ENCODE peak calls at places on chromosomes 7 and 10, in eight cellular contexts. E is glomerular endothelial cell; I is effector CD4-positive, alpha-beta T cell; C is cardiac muscle cell; H is brain microvascular endothelial cell; T is naive thymus-derived CD8-positive, alpha-beta T cell; A is MM.1S; X is GM10248. M is an unnamed sample.

GRCh38 chr10:131923059-131923756 is 22.4 kb downstream of the PPP2R2D start:
- DNase-seq in T (no peak), A (no peak), C (no peak), E (no peak), H (peak; percentile 52), I (no peak), X (no peak), M (no peak)

GRCh38 chr7:79506481-79506880 is 53.0 kb upstream of the MAGI2 start:
- DNase-seq in E (no peak), H (peak; percentile 37), T (no peak), A (no peak), X (no peak), C (peak; percentile 47), I (no peak), M (no peak)

GRCh38 chr7:73999664-74000420 is 28.1 kb upstream of the ELN start:
- DNase-seq in H (peak; percentile 63), E (no peak), I (no peak), X (no peak), T (no peak), C (no peak), A (no peak), M (no peak)

GRCh38 chr10:102779680-102780079 is 35.9 kb downstream of the WBP1L start:
- DNase-seq in I (no peak), X (no peak), C (no peak), E (no peak), A (no peak), T (no peak), H (no peak), M (no peak)

GRCh38 chr10:72253002-72253401 is 20.7 kb upstream of the DDIT4 start:
- DNase-seq in H (no peak), E (no peak), X (no peak), C (no peak), I (no peak), A (no peak), T (no peak), M (no peak)

GRCh38 chr7:143359769-143360168 is 2.7 kb downstream of the FAM131B start:
- DNase-seq in E (no peak), I (no peak), C (no peak), T (no peak), A (no peak), X (no peak), H (no peak), M (no peak)

GRCh38 chr7:5425507-5426225 is 2.0 kb upstream of the TNRC18 start:
- DNase-seq in X (no peak), E (no peak), C (peak; percentile 90), T (no peak), A (no peak), I (no peak), H (peak; percentile 72), M (peak; percentile 83)

GRCh38 chr7:52365349-52365748 is 670.1 kb upstream of the POM121L12 start:
- DNase-seq in T (no peak), X (no peak), C (no peak), I (no peak), H (no peak), E (no peak), A (no peak), M (no peak)

GRCh38 chr7:112283382-112283910 is 77.0 kb downstream of the ZNF277 start:
- DNase-seq in I (no peak), T (no peak), H (no peak), A (peak; percentile 39), C (no peak), X (no peak), E (no peak), M (peak; percentile 41)

GRCh38 chr10:98446656-98447221 is at the start of gene HPS1:
- DNase-seq in X (peak; percentile 95), T (peak; percentile 75), E (no peak), I (peak; percentile 62), A (peak; percentile 87), C (peak; percentile 69), H (peak; percentile 41), M (peak; percentile 57)

GRCh38 chr10:62467509-62467908 is 93.3 kb downstream of the ZNF365 start:
- DNase-seq in A (no peak), I (no peak), C (no peak), T (no peak), H (peak; percentile 24), E (no peak), X (no peak), M (no peak)

GRCh38 chr7:95250591-95250990 is 73.7 kb downstream of the PON1 start:
- DNase-seq in X (no peak), E (no peak), H (no peak), C (peak; percentile 25), I (no peak), A (no peak), T (no peak), M (no peak)

GRCh38 chr7:43630466-43630865 is 47.6 kb downstream of the STK17A start:
- DNase-seq in X (no peak), C (no peak), I (no peak), E (no peak), A (no peak), T (no peak), H (no peak), M (no peak)

GRCh38 chr7:101243786-101244384 is 996 bp downstream of the FIS1 start:
- DNase-seq in E (no peak), H (peak; percentile 29), T (no peak), I (no peak), C (no peak), A (no peak), X (peak; percentile 15), M (no peak)

GRCh38 chr10:27736396-27736795 is 9.2 kb downstream of the MKX start:
- DNase-seq in H (no peak), X (no peak), E (no peak), A (no peak), T (no peak), I (no peak), C (no peak), M (no peak)

GRCh38 chr7:20183086-20183485 is 34.1 kb downstream of the MACC1 start:
- DNase-seq in T (no peak), I (no peak), X (no peak), H (no peak), E (no peak), A (no peak), C (no peak), M (no peak)

GRCh38 chr10:49564461-49565009 is 25.6 kb upstream of the ERCC6 start:
- DNase-seq in I (no peak), X (no peak), A (no peak), T (no peak), C (no peak), H (no peak), E (no peak), M (no peak)

GRCh38 chr7:132240821-132241422 is 335.3 kb downstream of the PLXNA4 start:
- DNase-seq in X (no peak), H (no peak), E (no peak), C (no peak), I (no peak), A (no peak), T (no peak), M (no peak)

GRCh38 chr10:72812798-72813430 is 80.6 kb upstream of the OIT3 start:
- DNase-seq in E (no peak), T (no peak), H (peak; percentile 49), C (no peak), I (no peak), A (no peak), X (no peak), M (no peak)

GRCh38 chr10:117678106-117678505 is 135.6 kb downstream of the EMX2 start:
- DNase-seq in T (no peak), X (no peak), A (no peak), C (no peak), I (no peak), E (no peak), H (peak; percentile 9), M (no peak)

GRCh38 chr7:6056616-6057015 is 25.4 kb downstream of the ANKRD61 start:
- DNase-seq in I (no peak), C (no peak), A (no peak), E (no peak), T (no peak), X (no peak), H (no peak), M (no peak)

GRCh38 chr10:52423369-52423768 is 109.3 kb downstream of the DKK1 start:
- DNase-seq in E (no peak), C (no peak), T (no peak), H (peak; percentile 48), I (no peak), X (no peak), A (no peak), M (no peak)

GRCh38 chr7:105664816-105665525 is 83.7 kb upstream of the EFCAB10 start:
- DNase-seq in H (peak; percentile 68), E (no peak), C (no peak), I (no peak), A (no peak), T (no peak), X (no peak), M (peak; percentile 53)

GRCh38 chr10:71382757-71383156 is 14.0 kb upstream of the CDH23 start:
- DNase-seq in E (no peak), H (no peak), C (no peak), X (no peak), A (no peak), I (no peak), T (no peak), M (no peak)

GRCh38 chr10:3906511-3907111 is 121.6 kb upstream of the KLF6 start:
- DNase-seq in A (no peak), I (no peak), E (no peak), C (no peak), H (peak; percentile 90), X (no peak), T (no peak), M (no peak)

GRCh38 chr10:14601872-14602725 is 172.6 kb downstream of the FAM107B start:
- DNase-seq in T (peak; percentile 45), E (no peak), H (peak; percentile 89), C (no peak), I (peak; percentile 63), X (peak; percentile 61), A (peak; percentile 76), M (peak; percentile 19)

GRCh38 chr7:141045842-141046630 is 27.8 kb upstream of the TMEM178B start:
- DNase-seq in I (no peak), T (no peak), A (no peak), H (peak; percentile 60), E (no peak), C (no peak), X (no peak), M (no peak)

M was measured in HAP-1.